ENCODE peak calls at places on chromosomes 4 and X, in six cellular contexts. H, E, T, P, U and W are unnamed samples.

GRCh38 chr4:77600521-77601451 is 4.8 kb upstream of the CXCL13 start:
- DNase-seq in H (peak), E (peak), T (no peak), P (no peak), U (peak), W (peak)

GRCh38 chr4:11702886-11703555 is 274.3 kb upstream of the HS3ST1 start:
- DNase-seq in H (no peak), E (no peak), T (no peak), P (no peak), U (no peak), W (no peak)

GRCh38 chr4:119525005-119525749 is 103.4 kb downstream of the PDE5A start:
- DNase-seq in H (peak), E (no peak), T (peak), P (no peak), U (no peak), W (no peak)

GRCh38 chrX:153032397-153033118 is 23.7 kb upstream of the PNMA3 start:
- DNase-seq in H (peak), E (peak), T (peak), P (peak), U (peak), W (peak)

GRCh38 chrX:45801554-45801953 is 600.9 kb upstream of the DIPK2B start:
- DNase-seq in H (peak), E (no peak), T (no peak), P (no peak), U (peak), W (no peak)

GRCh38 chr4:2785613-2786012 is 7.3 kb upstream of the SH3BP2 start:
- DNase-seq in H (no peak), E (no peak), T (no peak), P (no peak), U (no peak), W (no peak)

GRCh38 chr4:47716017-47716416 is 121.8 kb downstream of the CORIN start:
- DNase-seq in H (no peak), E (no peak), T (no peak), P (no peak), U (peak), W (no peak)

GRCh38 chrX:11787564-11787963 is 29.5 kb downstream of the MSL3 start:
- DNase-seq in H (peak), E (peak), T (no peak), P (peak), U (no peak), W (peak)

GRCh38 chr4:141416677-141417363 is 196.1 kb downstream of the ZNF330 start:
- DNase-seq in H (no peak), E (no peak), T (peak), P (peak), U (no peak), W (no peak)

GRCh38 chr4:123833156-123833555 is 436.6 kb downstream of the SPRY1 start:
- DNase-seq in H (no peak), E (no peak), T (no peak), P (no peak), U (no peak), W (no peak)

GRCh38 chr4:1544861-1545275 is 138.6 kb upstream of the NKX1-1 start:
- DNase-seq in H (no peak), E (peak), T (no peak), P (no peak), U (no peak), W (no peak)

GRCh38 chrX:11125079-11125478 is 13.9 kb downstream of the HCCS start:
- DNase-seq in H (no peak), E (no peak), T (no peak), P (no peak), U (no peak), W (no peak)

GRCh38 chr4:26368685-26369084 is 47.9 kb downstream of the RBPJ start:
- DNase-seq in H (no peak), E (no peak), T (no peak), P (no peak), U (no peak), W (no peak)

GRCh38 chr4:174714393-174715211 is 114.4 kb downstream of the GLRA3 start:
- DNase-seq in H (peak), E (peak), T (peak), P (peak), U (peak), W (no peak)

GRCh38 chrX:1928805-1929204 is 313.9 kb downstream of the ASMT start:
- DNase-seq in H (no peak), E (no peak), T (no peak), P (no peak), U (no peak), W (no peak)

GRCh38 chrX:144637731-144638130 is 609.6 kb upstream of the SPANXN1 start:
- DNase-seq in H (no peak), E (no peak), T (peak), P (no peak), U (no peak), W (no peak)

GRCh38 chr4:7128651-7129050 is 60.8 kb upstream of the GRPEL1 start:
- DNase-seq in H (no peak), E (no peak), T (no peak), P (no peak), U (no peak), W (no peak)

GRCh38 chr4:54103190-54103574 is 3.2 kb downstream of the GSX2 start:
- DNase-seq in H (no peak), E (no peak), T (no peak), P (no peak), U (no peak), W (no peak)

GRCh38 chr4:140004580-140005314 is 149.2 kb downstream of the MAML3 start:
- DNase-seq in H (peak), E (no peak), T (peak), P (peak), U (peak), W (peak)

GRCh38 chrX:12240491-12240890 is 102.2 kb downstream of the FRMPD4 start:
- DNase-seq in H (no peak), E (no peak), T (no peak), P (no peak), U (no peak), W (no peak)